ENCODE peak calls at places on chromosome 16, in nine cellular contexts. F is HAP-1; L is fibroblast of lung; N is BE2C; G is heart right ventricle; P is ovary; W is neural progenitor cell; M is left ventricle myocardium inferior; E is naive thymus-derived CD4-positive, alpha-beta T cell. B is an unnamed sample.

GRCh38 chr16:73006021-73006420 is 41.9 kb downstream of the ZFHX3 start:
- DNase-seq in L (no peak), F (no peak), P (no peak), W (no peak), N (no peak), E (no peak), M (no peak), G (no peak), B (no peak)

GRCh38 chr16:28189237-28189636 is 22.5 kb downstream of the XPO6 start:
- DNase-seq in E (no peak), F (no peak), N (no peak), P (no peak), L (no peak), G (no peak), M (no peak), W (no peak), B (no peak)

GRCh38 chr16:10892782-10893181 is 15.8 kb downstream of the CIITA start:
- DNase-seq in W (no peak), N (no peak), L (no peak), P (no peak), E (no peak), M (no peak), G (no peak), F (no peak), B (no peak)

GRCh38 chr16:11774065-11774626 is 22.9 kb downstream of the ZC3H7A start:
- DNase-seq in M (no peak), W (no peak), F (no peak), P (no peak), L (no peak), G (no peak), N (no peak), E (no peak), B (no peak)

GRCh38 chr16:85114909-85115567 is 2.8 kb upstream of the CIBAR2 start:
- DNase-seq in F (peak; percentile 97), M (peak; percentile 87), E (peak; percentile 62), L (peak; percentile 63), W (peak; percentile 84), G (peak; percentile 89), P (peak; percentile 91), N (peak; percentile 93), B (peak; percentile 87)

GRCh38 chr16:85634747-85635544 is 21.8 kb downstream of the GSE1 start:
- DNase-seq in W (no peak), P (no peak), F (no peak), E (no peak), L (no peak), M (no peak), N (peak; percentile 49), G (no peak), B (no peak)

GRCh38 chr16:28193530-28194423 is 18.0 kb downstream of the XPO6 start:
- DNase-seq in W (no peak), M (no peak), E (no peak), L (peak; percentile 95), G (no peak), N (no peak), F (peak; percentile 40), P (no peak), B (peak; percentile 96)

GRCh38 chr16:22320572-22321339 is 23.5 kb downstream of the POLR3E start:
- DNase-seq in M (no peak), P (no peak), L (no peak), W (no peak), G (no peak), N (no peak), E (no peak), F (peak; percentile 1), B (no peak)

DNA sequence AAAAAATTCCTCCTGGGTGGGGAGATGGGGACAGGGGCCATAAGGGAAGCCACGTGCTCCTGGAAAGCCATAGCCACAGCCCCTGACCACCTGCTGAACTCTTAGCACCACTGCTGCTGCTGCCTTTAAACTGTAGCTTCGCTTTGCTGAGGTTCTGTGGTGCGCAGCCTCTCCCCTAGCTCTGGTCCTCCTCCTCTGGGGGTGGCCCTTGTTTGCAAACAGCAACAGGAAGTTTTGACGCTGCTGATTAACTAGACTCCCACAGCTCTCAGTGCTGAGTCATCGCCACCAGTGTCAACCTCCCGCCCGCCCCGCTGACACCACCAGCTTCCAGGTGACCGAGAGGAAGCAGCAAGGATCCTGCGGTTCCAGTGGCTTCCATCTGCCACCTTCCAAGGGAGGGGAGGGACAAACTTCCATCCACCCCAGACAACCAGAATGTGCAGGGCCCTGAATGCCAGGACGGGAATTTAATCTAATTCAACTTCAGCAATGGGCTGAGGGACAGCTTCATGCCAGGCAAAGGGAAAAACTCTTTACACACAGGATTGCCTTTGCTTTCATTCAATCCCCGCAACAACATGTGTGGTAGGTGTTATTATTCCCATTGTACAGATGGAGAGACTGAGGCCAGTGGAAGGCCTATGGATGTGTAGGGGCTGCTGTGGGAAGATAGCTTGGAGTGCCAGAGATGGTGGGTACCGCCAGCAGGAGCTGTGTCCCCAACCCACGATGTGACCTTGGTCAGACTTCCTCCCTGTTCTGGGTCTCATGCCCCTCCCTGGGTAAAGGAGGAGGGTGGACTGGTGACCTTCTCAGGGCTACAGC is 8.1 kb upstream of the KIFC3 start:
- DNase-seq in W (peak; percentile 47), N (no peak), E (no peak), G (peak; percentile 86), M (peak; percentile 75), F (peak; percentile 37), L (peak; percentile 83), P (peak; percentile 66), B (peak; percentile 95)
- H3K4me1 ChIP-seq in W (no peaks in the 10 kb centered on the region), N (peaks cover 6% of the 10 kb centered on the region), E (peaks cover 8% of the 10 kb centered on the region), G (peaks cover 38% of the 10 kb centered on the region), M (peaks cover 45% of the 10 kb centered on the region), F (peaks cover 3% of the 10 kb centered on the region), L (peaks cover 6% of the 10 kb centered on the region), P (no peaks in the 10 kb centered on the region), B (peaks cover 48% of the 10 kb centered on the region)

GRCh38 chr16:88651989-88652762 is 1.3 kb upstream of the CYBA start:
- DNase-seq in F (no peak), M (no peak), G (no peak), N (no peak), E (no peak), P (no peak), L (no peak), W (no peak), B (no peak)
- H3K36me3 ChIP-seq in F (peaks cover 26% of the 10 kb centered on the region), M (peaks cover 29% of the 10 kb centered on the region), G (peaks cover 21% of the 10 kb centered on the region), N (peaks cover 14% of the 10 kb centered on the region), E (no peaks in the 10 kb centered on the region), P (no peaks in the 10 kb centered on the region), L (peaks cover 30% of the 10 kb centered on the region), W (no peaks in the 10 kb centered on the region), B (peaks cover 14% of the 10 kb centered on the region)

GRCh38 chr16:68954871-68955635 is 111.7 kb downstream of the TANGO6 start:
- DNase-seq in E (no peak), P (no peak), F (no peak), G (no peak), L (no peak), N (no peak), M (no peak), W (peak; percentile 64), B (no peak)

GRCh38 chr16:68948230-68948910 is 105.0 kb downstream of the TANGO6 start:
- DNase-seq in F (no peak), G (no peak), L (peak; percentile 54), M (no peak), W (no peak), N (no peak), P (no peak), E (no peak), B (no peak)

DNA sequence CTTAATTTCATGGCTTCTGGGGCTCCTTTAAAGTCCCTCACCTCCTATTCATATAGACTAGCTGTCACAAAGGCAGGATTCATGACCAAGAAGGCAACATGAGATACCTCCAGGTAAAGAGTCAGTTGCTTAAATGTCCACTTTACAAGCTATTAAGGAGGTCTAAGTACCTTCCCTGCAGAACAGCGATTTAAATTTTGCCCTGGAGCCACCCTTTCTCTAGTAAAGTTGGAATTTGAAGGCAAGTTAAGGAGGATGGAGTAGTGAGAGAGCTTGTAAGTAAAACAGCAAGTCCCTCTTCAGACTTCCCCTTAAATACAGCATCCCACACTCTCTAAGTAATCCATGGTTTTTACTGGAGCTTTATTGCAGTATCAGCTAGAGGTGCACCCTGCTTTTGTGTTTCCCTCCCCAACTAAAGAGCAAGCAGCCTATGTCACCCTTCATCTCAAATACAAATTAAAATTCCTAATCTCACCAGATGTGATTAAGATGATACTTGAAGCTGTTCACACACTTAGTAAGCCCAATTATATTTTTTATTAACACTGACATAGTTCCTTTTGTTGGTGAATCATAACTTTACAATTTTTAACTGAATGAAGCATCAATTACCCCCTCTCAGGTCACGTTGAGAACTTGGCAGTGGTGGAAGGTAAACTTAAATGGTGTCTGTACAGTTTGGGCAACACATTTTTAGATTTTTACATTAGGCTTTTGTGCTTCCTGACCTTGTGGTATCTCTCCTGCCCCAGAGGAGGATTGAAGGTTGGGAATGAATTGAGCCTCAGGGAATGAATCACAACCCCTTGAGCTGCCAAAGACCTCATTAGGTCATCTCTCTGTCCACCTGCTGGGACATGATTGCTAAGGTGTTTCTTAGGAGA is 108.9 kb downstream of the TANGO6 start:
- DNase-seq in G (no peak), F (no peak), M (no peak), P (no peak), W (no peak), L (peak; percentile 72), E (no peak), N (no peak), B (no peak)
- H3K4me1 ChIP-seq in G (peaks cover 11% of the 10 kb centered on the region), F (no peaks in the 10 kb centered on the region), M (peaks cover 18% of the 10 kb centered on the region), P (no peaks in the 10 kb centered on the region), W (peaks cover 22% of the 10 kb centered on the region), L (no peaks in the 10 kb centered on the region), E (no peaks in the 10 kb centered on the region), N (no peaks in the 10 kb centered on the region), B (no peaks in the 10 kb centered on the region)

GRCh38 chr16:89796104-89796503 is 20.3 kb downstream of the FANCA start:
- DNase-seq in G (no peak), N (no peak), M (no peak), L (no peak), F (no peak), E (no peak), P (no peak), W (no peak), B (no peak)

GRCh38 chr16:89787365-89787805 is 29.1 kb downstream of the FANCA start:
- DNase-seq in W (no peak), L (no peak), E (no peak), G (no peak), P (no peak), F (no peak), N (no peak), M (no peak), B (no peak)

GRCh38 chr16:89795676-89796075 is 20.8 kb downstream of the FANCA start:
- DNase-seq in F (no peak), P (no peak), M (no peak), L (no peak), E (no peak), N (no peak), G (no peak), W (no peak), B (no peak)

GRCh38 chr16:89793955-89794354 is 22.5 kb downstream of the FANCA start:
- DNase-seq in M (no peak), G (no peak), W (no peak), F (no peak), P (no peak), L (no peak), N (no peak), E (no peak), B (no peak)

DNA sequence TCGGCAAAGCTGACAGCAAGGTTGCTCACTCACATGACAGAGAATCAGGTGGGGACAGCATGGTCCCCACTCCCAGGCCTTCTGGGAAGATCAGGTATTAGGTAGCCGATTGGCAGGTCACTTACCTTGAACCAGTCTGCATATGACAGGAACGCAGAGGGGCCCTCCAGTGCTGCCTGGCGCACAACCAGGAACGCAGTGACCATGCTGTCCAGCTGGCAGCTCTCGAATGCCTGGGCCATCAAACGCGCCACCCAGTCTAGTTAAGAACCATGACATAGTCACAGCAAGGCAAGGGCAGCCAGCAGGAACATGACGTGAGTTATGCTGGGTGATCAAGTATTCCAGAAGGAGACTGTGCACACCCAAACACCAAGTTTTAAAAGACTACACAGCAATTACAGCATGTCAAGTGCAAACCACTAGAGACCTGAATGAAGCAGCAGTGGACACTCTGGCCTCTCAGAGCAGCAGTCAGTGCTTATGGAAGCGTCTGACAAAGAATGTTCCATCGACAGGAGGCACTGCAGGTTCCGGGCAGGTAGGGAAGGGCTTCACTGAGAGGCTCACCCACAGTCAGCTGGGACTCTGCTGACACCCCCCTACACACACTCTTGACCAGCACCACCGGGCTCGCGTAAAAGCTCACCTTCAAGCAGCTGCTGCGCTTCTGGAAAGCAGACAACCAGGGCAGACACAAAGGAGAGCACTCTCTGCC is 25.0 kb downstream of the FANCA start:
- DNase-seq in L (no peak), G (no peak), E (no peak), W (no peak), N (no peak), M (no peak), F (no peak), P (no peak), B (no peak)
- H3K36me3 ChIP-seq in L (peaks cover 12% of the 10 kb centered on the region), G (no peaks in the 10 kb centered on the region), E (no peaks in the 10 kb centered on the region), W (no peaks in the 10 kb centered on the region), N (peaks cover 61% of the 10 kb centered on the region), M (no peaks in the 10 kb centered on the region), F (peaks cover 82% of the 10 kb centered on the region), P (no peaks in the 10 kb centered on the region), B (peaks cover 85% of the 10 kb centered on the region)

B was measured in SJSA1.